ENCODE peak calls at places on chromosomes 11 and 22, in ten cellular contexts. R is B cell, F is tibial nerve, V is pancreas, A is PC-9, W is colonic mucosa, D is choroid plexus epithelial cell, X is GM13977, E is prostate gland, B is cardiac fibroblast. K is an unnamed sample.
A peak's percentile ranks its signal among the peaks of the same experiment; 100 is the strongest.

GRCh38 chr11:118436639-118437045 is 350 bp downstream of the KMT2A start:
- DNase-seq in F (no peak), B (no peak), V (peak; percentile 30), E (no peak), D (peak; percentile 28), A (no peak), R (no peak), W (no peak), X (no peak), K (no peak)

GRCh38 chr11:122100222-122101080 is 15.6 kb downstream of the BLID start:
- DNase-seq in W (peak; percentile 27), B (peak; percentile 90), F (peak; percentile 48), A (no peak), E (peak; percentile 36), R (no peak), V (peak; percentile 16), D (peak; percentile 86), X (no peak), K (no peak)

GRCh38 chr11:125910450-125910849 is 6.1 kb downstream of the DDX25 start:
- DNase-seq in B (no peak), X (no peak), V (no peak), D (no peak), A (no peak), E (no peak), F (no peak), R (no peak), W (no peak), K (no peak)

GRCh38 chr22:38754247-38755154 is 1.3 kb downstream of the SUN2 start:
- DNase-seq in X (peak; percentile 65), D (peak; percentile 50), W (peak; percentile 74), R (peak; percentile 61), F (peak; percentile 65), B (peak; percentile 84), A (peak; percentile 92), V (peak; percentile 86), E (peak; percentile 97), K (peak; percentile 66)

GRCh38 chr22:43399338-43399979 is 12.4 kb upstream of the MPPED1 start:
- DNase-seq in B (no peak), F (no peak), W (no peak), V (no peak), R (no peak), D (no peak), A (no peak), X (no peak), E (no peak), K (no peak)

GRCh38 chr11:119372260-119373058 is 9.0 kb downstream of the USP2 start:
- DNase-seq in V (no peak), E (no peak), F (no peak), X (no peak), D (no peak), W (no peak), A (no peak), B (no peak), R (no peak), K (no peak)

GRCh38 chr11:32396331-32396730 is 39.0 kb downstream of the WT1 start:
- DNase-seq in W (no peak), A (no peak), D (no peak), R (no peak), X (no peak), B (no peak), F (no peak), E (no peak), V (no peak), K (no peak)

GRCh38 chr11:130162733-130163132 is 3.2 kb downstream of the ST14 start:
- DNase-seq in D (peak; percentile 51), F (no peak), B (peak; percentile 26), X (no peak), A (no peak), R (no peak), E (no peak), V (no peak), W (peak; percentile 51), K (no peak)

GRCh38 chr11:112504056-112504455 is 243.4 kb upstream of the PLET1 start:
- DNase-seq in E (no peak), R (no peak), D (no peak), B (no peak), W (no peak), V (no peak), F (no peak), A (no peak), X (no peak), K (no peak)

GRCh38 chr22:44587004-44587793 is 89.2 kb upstream of the RTL6 start:
- DNase-seq in R (no peak), F (no peak), V (peak; percentile 16), B (peak; percentile 27), W (no peak), E (no peak), X (peak; percentile 66), A (peak; percentile 71), D (peak; percentile 8), K (no peak)

GRCh38 chr11:2977113-2977512 is 15.0 kb downstream of the NAP1L4 start:
- DNase-seq in B (no peak), E (no peak), V (no peak), A (no peak), D (no peak), X (no peak), W (no peak), F (no peak), R (no peak), K (no peak)

GRCh38 chr22:37480387-37481346 is 5.5 kb downstream of the MFNG start:
- DNase-seq in B (no peak), V (no peak), E (no peak), W (no peak), D (no peak), X (no peak), F (no peak), A (no peak), R (no peak), K (no peak)

GRCh38 chr22:31488988-31489617 is 539 bp downstream of the EIF4ENIF1 start:
- DNase-seq in E (peak; percentile 19), W (peak; percentile 45), B (peak; percentile 35), D (peak; percentile 28), V (peak; percentile 21), A (peak; percentile 29), X (peak; percentile 55), F (no peak), R (peak; percentile 25), K (peak; percentile 63)

GRCh38 chr11:32426819-32427615 is 8.3 kb downstream of the WT1 start:
- DNase-seq in R (no peak), E (no peak), D (no peak), B (peak; percentile 74), W (no peak), X (no peak), A (no peak), V (no peak), F (no peak), K (peak; percentile 18)

GRCh38 chr11:69664901-69665300 is 10.3 kb downstream of the LTO1 start:
- DNase-seq in X (no peak), D (no peak), V (no peak), B (no peak), E (no peak), R (no peak), A (no peak), F (no peak), W (no peak), K (no peak)

GRCh38 chr11:17013548-17014320 is 480 bp downstream of the PLEKHA7 start:
- DNase-seq in B (no peak), F (no peak), R (peak; percentile 72), V (peak; percentile 60), W (peak; percentile 56), A (peak; percentile 34), D (no peak), X (peak; percentile 67), E (no peak), K (peak; percentile 72)

GRCh38 chr11:12330491-12331231 is 46.7 kb upstream of the PARVA start:
- DNase-seq in W (no peak), B (no peak), D (no peak), X (no peak), V (no peak), R (no peak), A (no peak), E (no peak), F (no peak), K (no peak)

GRCh38 chr22:27273386-27273785 is 528.2 kb downstream of the MN1 start:
- DNase-seq in R (no peak), X (no peak), E (no peak), A (no peak), V (no peak), D (no peak), F (no peak), B (no peak), W (no peak), K (no peak)

GRCh38 chr11:43833657-43834073 is 47.0 kb upstream of the ALKBH3 start:
- DNase-seq in R (no peak), E (no peak), B (peak; percentile 82), X (no peak), V (no peak), D (peak; percentile 95), W (no peak), F (no peak), A (no peak), K (no peak)

GRCh38 chr22:48488149-48488551 is 1339.5 kb downstream of the BRD1 start:
- DNase-seq in D (no peak), V (no peak), R (no peak), A (no peak), F (no peak), W (no peak), X (no peak), E (no peak), B (no peak), K (no peak)
- TF ChIP-seq CTCF in D (peak; percentile 2), V (no peak), R (no peak), A (no peak), F (no peak), W (no peak), X (no peak), E (no peak), B (no peak), K (no peak)

GRCh38 chr11:106271126-106271525 is 193.7 kb downstream of the AASDHPPT start:
- DNase-seq in R (no peak), V (no peak), F (no peak), A (no peak), W (no peak), D (no peak), X (no peak), E (no peak), B (no peak), K (no peak)
- TF ChIP-seq CTCF in R (no peak), V (no peak), F (no peak), A (no peak), W (no peak), D (no peak), X (no peak), E (no peak), B (no peak), K (no peak)

DNA sequence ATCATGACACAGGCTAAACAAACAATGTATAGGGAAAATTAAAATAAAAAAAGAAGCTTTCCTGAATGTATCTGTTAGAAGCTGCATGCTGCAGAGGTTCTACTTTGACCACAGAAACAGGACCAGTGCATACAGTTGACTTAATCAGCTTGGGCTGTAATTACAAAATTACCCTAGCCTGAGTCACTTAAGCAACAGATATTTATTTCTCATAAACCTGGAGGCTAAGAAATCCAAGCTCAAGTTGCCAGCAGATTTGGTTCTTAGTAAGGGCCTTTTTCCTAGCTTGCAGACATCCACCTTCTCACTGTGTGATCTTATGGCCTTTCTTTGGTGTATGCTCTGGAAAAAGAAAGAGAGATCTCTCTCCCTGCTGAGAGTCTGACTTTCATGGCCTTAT is 946.5 kb upstream of the RAG2 start:
- DNase-seq in A (no peak), V (no peak), R (no peak), E (no peak), F (no peak), X (no peak), D (no peak), W (no peak), B (no peak), K (no peak)
- TF ChIP-seq CTCF in A (no peak), V (no peak), R (no peak), E (no peak), F (no peak), X (no peak), D (no peak), W (no peak), B (no peak), K (no peak)

GRCh38 chr11:20634044-20634443 is 34.6 kb downstream of the SLC6A5 start:
- DNase-seq in A (no peak), F (no peak), E (no peak), V (no peak), X (no peak), R (no peak), W (no peak), B (no peak), D (no peak), K (no peak)
- TF ChIP-seq CTCF in A (peak; percentile 33), F (no peak), E (no peak), V (no peak), X (no peak), R (no peak), W (no peak), B (peak; percentile 43), D (no peak), K (no peak)

K was measured in GM20000.